ENCODE peak calls at places on chromosome 3, in six cellular contexts. U, I, L, N, C and A are unnamed samples.

GRCh38 chr3:81554348-81554747 is 207.1 kb downstream of the GBE1 start:
- DNase-seq in N (no peak), C (no peak), U (peak), L (peak), I (no peak), A (no peak)

GRCh38 chr3:66047321-66048050 is 8.8 kb upstream of the MAGI1 start:
- DNase-seq in N (no peak), I (no peak), C (no peak), L (peak), U (peak), A (peak)

GRCh38 chr3:107062787-107063186 is 314.5 kb upstream of the CCDC54 start:
- DNase-seq in N (no peak), C (no peak), L (no peak), U (no peak), I (no peak), A (no peak)

GRCh38 chr3:16331319-16331883 is 66.4 kb downstream of the OXNAD1 start:
- DNase-seq in C (no peak), L (no peak), I (no peak), N (no peak), U (no peak), A (peak)

GRCh38 chr3:125512135-125512920 is 7.7 kb downstream of the SNX4 start:
- DNase-seq in L (peak), I (no peak), C (no peak), U (peak), N (no peak), A (peak)

GRCh38 chr3:141933421-141934300 is 57.2 kb downstream of the ATP1B3 start:
- DNase-seq in C (peak), L (no peak), N (no peak), I (no peak), U (no peak), A (no peak)

GRCh38 chr3:104907507-104907906 is 459.2 kb upstream of the ALCAM start:
- DNase-seq in N (no peak), L (peak), U (peak), C (no peak), I (no peak), A (no peak)

GRCh38 chr3:71101014-71101413 is 482.5 kb downstream of the FOXP1 start:
- DNase-seq in L (peak), C (no peak), I (no peak), U (peak), N (no peak), A (peak)

GRCh38 chr3:156317457-156317856 is 197.1 kb downstream of the KCNAB1 start:
- DNase-seq in N (no peak), C (no peak), U (peak), I (no peak), L (peak), A (peak)

GRCh38 chr3:9151240-9151639 is 98.2 kb downstream of the SRGAP3 start:
- DNase-seq in U (no peak), L (no peak), C (no peak), I (no peak), N (no peak), A (peak)

GRCh38 chr3:53166781-53167291 is 5.8 kb downstream of the PRKCD start:
- DNase-seq in U (peak), I (no peak), N (no peak), C (no peak), L (peak), A (peak)

GRCh38 chr3:66991478-66991877 is 6.6 kb upstream of the KBTBD8 start:
- DNase-seq in L (peak), N (no peak), U (peak), C (no peak), I (no peak), A (peak)

GRCh38 chr3:38758557-38758956 is 57.5 kb downstream of the SCN10A start:
- DNase-seq in N (no peak), I (no peak), L (no peak), U (no peak), C (no peak), A (no peak)

GRCh38 chr3:190318666-190319065 is 3.6 kb downstream of the CLDN1 start:
- DNase-seq in U (no peak), L (no peak), C (no peak), I (no peak), N (no peak), A (no peak)

GRCh38 chr3:8617921-8618320 is 26.7 kb downstream of the SSUH2 start:
- DNase-seq in N (no peak), C (no peak), U (no peak), L (no peak), I (no peak), A (no peak)

GRCh38 chr3:179068779-179069530 is 2.7 kb downstream of the ZMAT3 start:
- DNase-seq in N (no peak), U (peak), L (peak), C (no peak), I (no peak), A (no peak)

GRCh38 chr3:147756478-147756877 is 347.3 kb downstream of the ZIC1 start:
- DNase-seq in N (no peak), I (no peak), U (no peak), L (no peak), C (no peak), A (no peak)

GRCh38 chr3:134462236-134463059 is 23.3 kb downstream of the ANAPC13 start:
- DNase-seq in N (no peak), I (no peak), U (peak), L (peak), C (peak), A (peak)

GRCh38 chr3:187807086-187807862 is 62.0 kb upstream of the BCL6 start:
- DNase-seq in N (no peak), C (no peak), L (peak), I (no peak), U (peak), A (peak)

GRCh38 chr3:124063168-124063909 is 71.4 kb upstream of the ROPN1 start:
- DNase-seq in I (no peak), U (peak), L (peak), C (no peak), N (no peak), A (no peak)

DNA sequence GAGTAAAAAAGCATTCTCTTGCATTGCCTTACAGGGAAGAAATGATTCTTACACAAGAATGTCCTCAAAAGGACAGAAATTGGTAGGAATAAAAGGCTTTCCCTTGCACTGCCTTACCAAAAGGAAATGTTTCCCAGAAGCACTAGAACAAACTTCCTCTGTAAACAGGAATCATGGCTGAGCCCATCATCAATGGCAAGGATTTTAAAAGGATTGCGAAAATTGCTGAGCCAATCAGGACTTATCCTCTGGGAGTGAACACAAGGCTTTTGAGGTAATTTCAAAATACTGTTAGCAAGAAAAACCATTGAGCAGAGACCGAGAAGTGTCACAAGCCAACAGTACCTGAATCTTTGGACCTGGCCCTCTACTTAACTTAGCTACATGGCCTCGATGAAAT is 897.3 kb downstream of the ROBO1 start:
- DNase-seq in L (no peak), N (no peak), U (no peak), C (no peak), I (no peak), A (no peak)
- H4K91ac ChIP-seq in L (no peak), N (no peak), U (no peak), C (no peak), I (no peak), A (no peak)

GRCh38 chr3:62371032-62371734 is 2.2 kb downstream of the FEZF2 start:
- DNase-seq in U (no peak), L (no peak), N (no peak), C (peak), I (peak), A (no peak)

GRCh38 chr3:62373714-62374333 is 474 bp upstream of the FEZF2 start:
- DNase-seq in L (no peak), C (peak), N (no peak), I (peak), U (no peak), A (no peak)

GRCh38 chr3:62371735-62372591 is 1.4 kb downstream of the FEZF2 start:
- DNase-seq in N (no peak), U (no peak), C (peak), L (no peak), I (peak), A (no peak)

GRCh38 chr3:62373215-62373614 is at the start of gene FEZF2:
- DNase-seq in N (no peak), L (no peak), U (no peak), I (peak), C (peak), A (no peak)

DNA sequence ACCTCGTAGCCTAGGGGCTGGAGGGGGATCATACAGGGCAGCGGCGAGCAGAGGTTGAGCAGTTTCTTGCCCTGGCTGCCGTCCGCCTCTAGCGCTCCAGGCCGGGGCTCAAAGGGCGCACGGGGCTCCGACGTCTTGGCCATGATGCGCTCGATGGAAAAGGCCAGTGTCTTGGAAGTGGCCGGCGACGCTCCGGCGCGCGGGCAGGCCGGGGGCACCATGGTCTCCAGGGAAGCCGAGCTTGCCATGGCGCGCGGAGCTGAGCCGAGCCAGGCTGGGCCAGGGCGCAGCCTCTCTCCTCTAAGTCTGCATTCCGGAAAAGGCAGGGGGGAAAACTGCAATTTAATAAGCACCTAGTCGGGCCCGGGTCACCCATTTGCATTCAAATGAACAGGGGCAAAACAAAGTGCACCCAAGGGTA is 719 bp downstream of the FEZF2 start:
- DNase-seq in L (no peak), I (peak), N (no peak), C (no peak), U (no peak), A (no peak)
- H3K9ac ChIP-seq in L (no peak), I (no peak), N (peak), C (no peak), U (no peak), A (no peak)

GRCh38 chr3:59498995-59499394 is 449.2 kb upstream of the CFAP20DC start:
- DNase-seq in U (no peak), I (no peak), L (no peak), C (no peak), N (no peak), A (no peak)

GRCh38 chr3:59502806-59503205 is 453.0 kb upstream of the CFAP20DC start:
- DNase-seq in C (no peak), U (peak), N (no peak), L (peak), I (no peak), A (peak)

GRCh38 chr3:59503441-59503840 is 453.6 kb upstream of the CFAP20DC start:
- DNase-seq in N (no peak), I (no peak), U (no peak), L (no peak), C (no peak), A (no peak)

GRCh38 chr3:59496250-59496649 is 446.4 kb upstream of the CFAP20DC start:
- DNase-seq in C (no peak), U (no peak), L (no peak), I (no peak), N (no peak), A (no peak)

GRCh38 chr3:59499954-59500353 is 450.1 kb upstream of the CFAP20DC start:
- DNase-seq in N (no peak), U (no peak), L (no peak), C (no peak), I (no peak), A (no peak)
- H4K91ac ChIP-seq in N (no peak), U (no peak), L (no peak), C (no peak), I (no peak), A (no peak)

GRCh38 chr3:98534734-98535133 is 3.0 kb downstream of the GPR15 start:
- DNase-seq in L (no peak), N (no peak), I (no peak), C (no peak), U (no peak), A (no peak)
- H3K9ac ChIP-seq in L (no peak), N (no peak), I (no peak), C (no peak), U (no peak), A (no peak)

DNA sequence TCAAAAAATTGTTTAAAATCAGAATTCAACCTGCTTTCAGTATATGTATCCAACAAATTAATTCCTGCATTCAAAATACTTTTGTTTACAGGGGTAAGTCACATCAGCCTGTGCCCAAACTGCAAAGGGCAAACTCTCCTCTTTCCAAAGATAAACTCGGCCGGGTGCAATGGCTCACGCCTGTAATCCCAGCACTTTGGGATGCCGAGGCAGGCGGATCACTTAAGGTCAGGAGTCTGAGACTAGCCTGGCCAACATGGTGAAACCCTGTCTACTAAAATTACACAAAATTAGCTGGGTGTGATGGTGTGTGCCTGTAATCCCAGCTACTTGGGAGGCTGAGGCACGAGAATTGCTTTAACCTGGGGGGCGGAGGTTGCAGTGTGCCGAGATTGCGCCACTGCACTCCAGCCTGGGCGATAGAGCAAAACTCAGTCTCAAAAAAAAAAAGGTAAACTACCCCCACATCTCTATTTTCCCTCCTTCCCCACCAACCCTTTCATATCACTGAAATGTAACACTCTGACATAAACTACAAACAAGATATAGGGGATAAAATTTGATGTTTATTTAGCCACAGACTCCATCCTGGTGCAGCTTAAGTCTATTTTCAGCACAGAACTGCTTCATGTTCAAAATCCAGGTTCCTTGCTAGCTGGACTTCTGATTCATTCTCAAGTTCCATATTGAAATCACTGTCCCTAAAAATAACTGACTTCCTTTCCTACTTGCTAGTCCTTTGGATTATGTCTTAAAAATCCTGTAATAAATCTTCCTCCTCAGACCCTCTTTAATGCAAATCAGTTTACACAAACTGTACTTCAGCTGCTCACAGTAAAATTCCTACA is 15.4 kb downstream of the UBP1 start:
- DNase-seq in L (no peak), I (no peak), C (no peak), U (no peak), N (no peak), A (no peak)
- H4K91ac ChIP-seq in L (no peak), I (no peak), C (no peak), U (no peak), N (no peak), A (no peak)

DNA sequence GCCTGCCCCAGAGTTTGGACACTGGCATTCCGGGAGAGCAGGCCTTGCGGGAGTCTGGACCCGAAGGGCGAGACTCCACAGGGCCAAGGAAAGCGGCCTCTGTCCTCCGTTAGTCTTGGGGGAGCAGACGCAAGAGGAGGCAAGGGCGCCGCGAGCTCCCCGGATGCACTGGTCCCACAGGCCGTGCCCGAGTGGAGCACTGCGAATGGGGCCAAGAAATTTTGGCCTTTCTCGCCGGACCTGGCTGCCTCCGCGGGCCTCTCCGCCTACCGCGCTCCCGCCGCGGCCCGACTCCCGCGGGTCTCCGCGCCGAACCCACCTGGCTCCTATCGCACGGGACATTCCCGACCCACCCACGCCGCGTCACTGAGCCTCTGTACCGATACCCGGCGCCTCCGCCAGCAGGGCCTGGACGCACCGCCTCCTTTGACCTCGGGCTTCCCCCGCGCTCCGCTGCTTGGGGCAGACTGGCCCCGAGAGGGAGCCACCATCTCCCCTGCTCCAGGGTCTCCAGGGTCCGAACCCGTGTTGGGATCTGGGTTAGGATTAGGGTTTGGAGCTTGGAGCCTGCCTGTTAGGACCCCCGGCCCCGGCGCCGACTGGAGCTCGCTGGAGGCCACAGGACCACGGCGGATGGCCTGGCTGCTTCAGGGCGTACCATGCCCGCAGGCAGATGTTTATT is 11.8 kb downstream of the SHOX2 start:
- DNase-seq in U (no peak), N (no peak), C (peak), I (peak), L (no peak), A (no peak)
- H3K9ac ChIP-seq in U (no peak), N (peak), C (no peak), I (no peak), L (no peak), A (no peak)